ENCODE peak calls at places on chromosomes 12 and 14, in seven cellular contexts. D is activated CD8-positive, alpha-beta memory T cell treated with anti-CD3 and anti-CD28 coated beads, Interleukin-2, amount 50 U/mL, for 4 hours; H is esophagus squamous epithelium; Z is stimulated activated CD4-positive, alpha-beta T cell treated with anti-CD3 and anti-CD28 coated beads, Interleukin-4, amount 100 ng/mL, for 48 hours; Y is GM04504; J is NCI-H460; K is activated T-helper 1 cell treated with anti-CD3 and anti-CD28 coated beads, Interleukin-2, amount 50 U/mL, for 16 hours. R is an unnamed sample.
A peak's percentile ranks its signal among the peaks of the same experiment; 100 is the strongest.

GRCh38 chr12:93664573-93665138 is 12.5 kb upstream of the CRADD start:
- DNase-seq in Y (no peak), J (no peak), H (no peak), Z (no peak), D (no peak), K (no peak), R (no peak)

GRCh38 chr14:35051796-35052195 is 5.7 kb downstream of the FAM177A1 start:
- DNase-seq in H (no peak), Z (no peak), Y (no peak), K (no peak), J (no peak), D (no peak), R (no peak)

GRCh38 chr14:34081126-34081575 is 130.3 kb upstream of the EGLN3 start:
- DNase-seq in J (no peak), Z (no peak), Y (no peak), K (no peak), D (no peak), H (no peak), R (no peak)

GRCh38 chr12:30691122-30691879 is 4.4 kb downstream of the IPO8 start:
- DNase-seq in Y (peak; percentile 50), D (no peak), H (no peak), Z (no peak), K (no peak), J (no peak), R (no peak)

GRCh38 chr12:65740506-65740872 is 83.8 kb upstream of the HMGA2 start:
- DNase-seq in Y (no peak), J (no peak), D (no peak), Z (no peak), K (no peak), H (no peak), R (no peak)

GRCh38 chr14:51219473-51220448 is 20.3 kb upstream of the TMX1 start:
- DNase-seq in D (no peak), H (no peak), K (no peak), Z (no peak), Y (no peak), J (peak; percentile 25), R (no peak)

GRCh38 chr12:69059465-69060457 is 126.8 kb upstream of the CPM start:
- DNase-seq in K (no peak), Z (no peak), Y (peak; percentile 68), H (no peak), D (no peak), J (peak; percentile 13), R (no peak)

GRCh38 chr14:89294060-89294459 is 123.0 kb downstream of the FOXN3 start:
- DNase-seq in K (no peak), H (no peak), Y (no peak), J (no peak), Z (no peak), D (no peak), R (no peak)

GRCh38 chr12:104137175-104137901 is 672 bp downstream of the NFYB start:
- DNase-seq in Z (peak; percentile 32), Y (no peak), K (peak; percentile 30), D (peak; percentile 47), J (no peak), H (no peak), R (peak; percentile 34)

GRCh38 chr12:77218278-77218677 is 152.9 kb upstream of the E2F7 start:
- DNase-seq in D (no peak), K (no peak), Z (no peak), H (no peak), J (no peak), Y (no peak), R (no peak)

GRCh38 chr12:126493366-126494108 is 1428.3 kb downstream of the AACS start:
- DNase-seq in Y (no peak), J (peak; percentile 45), Z (no peak), K (no peak), H (no peak), D (no peak), R (no peak)

GRCh38 chr12:100403446-100403845 is 46.6 kb downstream of the SLC17A8 start:
- DNase-seq in J (no peak), H (no peak), Y (no peak), K (no peak), D (no peak), Z (no peak), R (no peak)

GRCh38 chr12:50201987-50202521 is 34.9 kb upstream of the CERS5 start:
- DNase-seq in K (no peak), Y (peak; percentile 71), Z (no peak), H (no peak), D (no peak), J (no peak), R (no peak)

GRCh38 chr12:93979189-93979588 is 169.2 kb upstream of the PLXNC1 start:
- DNase-seq in J (peak; percentile 3), D (no peak), H (no peak), Z (no peak), K (no peak), Y (no peak), R (no peak)

GRCh38 chr12:27772328-27773049 is 7.5 kb upstream of the KLHL42 start:
- DNase-seq in D (no peak), K (no peak), H (no peak), J (no peak), Z (no peak), Y (no peak), R (no peak)

GRCh38 chr12:53077030-53077429 is 2.2 kb downstream of the SPRYD3 start:
- DNase-seq in D (no peak), Z (no peak), J (no peak), Y (no peak), K (no peak), H (no peak), R (peak; percentile 30)

GRCh38 chr14:71659165-71659564 is 273.1 kb upstream of the RGS6 start:
- DNase-seq in Z (no peak), Y (no peak), H (no peak), K (no peak), D (no peak), J (peak; percentile 8), R (no peak)

GRCh38 chr12:127912266-127912665 is 354.7 kb upstream of the TMEM132C start:
- DNase-seq in D (no peak), H (no peak), J (no peak), K (no peak), Y (no peak), Z (no peak), R (no peak)

GRCh38 chr14:69581316-69581935 is 6.8 kb upstream of the CCDC177 start:
- DNase-seq in H (no peak), Z (no peak), D (no peak), K (no peak), J (no peak), Y (no peak), R (no peak)

GRCh38 chr12:92866418-92866817 is 62.7 kb downstream of the EEA1 start:
- DNase-seq in J (no peak), Z (no peak), D (no peak), H (no peak), K (no peak), Y (no peak), R (no peak)

GRCh38 chr14:23020143-23021128 is 10.5 kb upstream of the C14orf93 start:
- DNase-seq in D (no peak), J (no peak), Z (no peak), Y (no peak), K (no peak), H (no peak), R (no peak)

GRCh38 chr14:104797112-104798044 is 1.8 kb upstream of the AKT1 start:
- DNase-seq in Z (no peak), H (no peak), Y (no peak), D (no peak), K (no peak), J (no peak), R (no peak)

GRCh38 chr12:6461401-6462233 is 8.9 kb downstream of the VAMP1 start:
- DNase-seq in K (peak; percentile 69), Z (peak; percentile 80), J (no peak), D (peak; percentile 73), Y (no peak), H (peak; percentile 65), R (peak; percentile 54)

GRCh38 chr12:40693503-40693863 is 1.2 kb downstream of the CNTN1 start:
- DNase-seq in H (no peak), Z (no peak), K (no peak), Y (no peak), D (no peak), J (peak; percentile 54), R (peak; percentile 31)

GRCh38 chr12:116346751-116347150 is 69.3 kb upstream of the MED13L start:
- DNase-seq in D (no peak), H (no peak), Y (peak; percentile 65), J (peak; percentile 18), Z (no peak), K (no peak), R (no peak)

GRCh38 chr12:6752181-6752930 is 585 bp downstream of the MLF2 start:
- DNase-seq in D (peak; percentile 38), H (no peak), J (no peak), Z (no peak), K (no peak), Y (peak; percentile 19), R (peak; percentile 47)

GRCh38 chr14:96362071-96362964 is 823 bp downstream of the ATG2B start:
- DNase-seq in K (peak; percentile 33), H (no peak), D (peak; percentile 23), J (peak; percentile 35), Z (peak; percentile 32), Y (peak; percentile 5), R (peak; percentile 60)

GRCh38 chr14:104427126-104427851 is 152.3 kb upstream of the C14orf180 start:
- DNase-seq in Y (no peak), K (no peak), J (no peak), Z (no peak), H (no peak), D (no peak), R (no peak)

GRCh38 chr12:27123642-27124041 is 41.3 kb upstream of the C12orf71 start:
- DNase-seq in K (no peak), D (no peak), Y (no peak), Z (no peak), J (peak; percentile 30), H (no peak), R (no peak)

GRCh38 chr12:94091624-94092023 is 56.8 kb upstream of the PLXNC1 start:
- DNase-seq in K (no peak), H (no peak), Z (no peak), D (no peak), J (no peak), Y (no peak), R (no peak)

R was measured in lung.